ENCODE peak calls at places on chromosomes 16 and 17, in eight cellular contexts. V, P, H, B, S, I, E and D are unnamed samples.

GRCh38 chr17:31320791-31321190 is 631 bp downstream of the EVI2A start:
- DNase-seq in P (no peak), S (no peak), H (no peak), E (no peak), I (no peak), B (no peak), V (no peak), D (no peak)

GRCh38 chr17:15194859-15195277 is 70.3 kb downstream of the PMP22 start:
- DNase-seq in E (no peak), B (no peak), H (no peak), S (no peak), I (no peak), P (no peak), V (no peak), D (no peak)

GRCh38 chr16:70685061-70685937 is 554 bp downstream of the MTSS2 start:
- DNase-seq in E (no peak), B (no peak), P (no peak), H (no peak), V (no peak), S (no peak), I (no peak), D (no peak)

GRCh38 chr16:86286991-86287640 is 223.2 kb upstream of the FOXF1 start:
- DNase-seq in E (no peak), P (no peak), B (no peak), I (no peak), H (no peak), S (no peak), V (no peak), D (no peak)

GRCh38 chr17:41483531-41483930 is 2.6 kb upstream of the KRT35 start:
- DNase-seq in B (no peak), E (no peak), V (no peak), S (no peak), I (no peak), H (no peak), P (no peak), D (no peak)

GRCh38 chr16:17275076-17275732 is 195.6 kb downstream of the XYLT1 start:
- DNase-seq in E (no peak), V (no peak), I (peak), B (no peak), P (no peak), S (no peak), H (no peak), D (no peak)

GRCh38 chr17:51228177-51228576 is 31.7 kb downstream of the MBTD1 start:
- DNase-seq in S (no peak), P (peak), H (no peak), V (no peak), E (no peak), I (no peak), B (no peak), D (no peak)

GRCh38 chr16:88066680-88067529 is 115.7 kb downstream of the BANP start:
- DNase-seq in B (no peak), H (no peak), E (no peak), P (no peak), V (no peak), I (no peak), S (no peak), D (no peak)

GRCh38 chr17:32971171-32971570 is 20.5 kb upstream of the SPACA3 start:
- DNase-seq in V (no peak), P (peak), B (no peak), I (peak), E (no peak), H (no peak), S (no peak), D (no peak)

GRCh38 chr17:67211742-67212141 is 33.3 kb downstream of the HELZ start:
- DNase-seq in E (no peak), P (peak), I (no peak), S (no peak), B (no peak), V (no peak), H (no peak), D (no peak)

GRCh38 chr17:45296833-45297124 is 20.0 kb downstream of the MAP3K14 start:
- DNase-seq in B (no peak), V (no peak), P (no peak), I (no peak), E (no peak), H (no peak), S (no peak), D (no peak)

GRCh38 chr17:42751628-42752027 is 6.8 kb upstream of the EZH1 start:
- DNase-seq in V (no peak), B (no peak), P (peak), I (no peak), E (no peak), S (no peak), H (no peak), D (no peak)